ENCODE peak calls at places on chromosome 16, in six cellular contexts. O, L, E, I, U and V are unnamed samples.

GRCh38 chr16:49468611-49469322 is 95.2 kb downstream of the C16orf78 start:
- DNase-seq in O (no peak), L (no peak), E (no peak), I (no peak), U (no peak), V (no peak)

GRCh38 chr16:1612320-1613111 is at the start of gene CRAMP1:
- DNase-seq in O (peak; percentile 36), L (no peak), E (peak; percentile 17), I (no peak), U (no peak), V (peak; percentile 19)

GRCh38 chr16:68923116-68923515 is 79.8 kb downstream of the TANGO6 start:
- DNase-seq in O (no peak), L (no peak), E (no peak), I (no peak), U (no peak), V (no peak)

GRCh38 chr16:2512920-2513404 is 790 bp upstream of the ATP6V0C start:
- DNase-seq in O (no peak), L (no peak), E (no peak), I (no peak), U (no peak), V (no peak)

GRCh38 chr16:55499951-55500350 is 8.9 kb upstream of the LPCAT2 start:
- DNase-seq in O (peak; percentile 96), L (no peak), E (peak; percentile 100), I (no peak), U (no peak), V (no peak)

GRCh38 chr16:5001571-5001970 is 32.2 kb downstream of the NAGPA start:
- DNase-seq in O (no peak), L (no peak), E (no peak), I (no peak), U (no peak), V (no peak)

GRCh38 chr16:66905633-66906539 is 12.8 kb downstream of the CDH16 start:
- DNase-seq in O (peak; percentile 34), L (no peak), E (no peak), I (peak; percentile 79), U (peak; percentile 88), V (peak; percentile 98)

GRCh38 chr16:66477028-66477515 is 50.0 kb downstream of the BEAN1 start:
- DNase-seq in O (no peak), L (no peak), E (no peak), I (no peak), U (no peak), V (no peak)

GRCh38 chr16:76653390-76654026 is 376.3 kb downstream of the CNTNAP4 start:
- DNase-seq in O (peak; percentile 53), L (no peak), E (peak; percentile 13), I (no peak), U (no peak), V (peak; percentile 38)

GRCh38 chr16:67464565-67464964 is 16.4 kb downstream of the ATP6V0D1 start:
- DNase-seq in O (no peak), L (no peak), E (no peak), I (no peak), U (no peak), V (no peak)

GRCh38 chr16:84288902-84289301 is 5.8 kb upstream of the WFDC1 start:
- DNase-seq in O (no peak), L (no peak), E (no peak), I (no peak), U (no peak), V (no peak)

GRCh38 chr16:49464093-49464492 is 90.5 kb downstream of the C16orf78 start:
- DNase-seq in O (no peak), L (no peak), E (no peak), I (no peak), U (no peak), V (no peak)

GRCh38 chr16:31200821-31201510 is 1.6 kb downstream of the PYCARD start:
- DNase-seq in O (no peak), L (no peak), E (no peak), I (no peak), U (no peak), V (peak; percentile 76)

GRCh38 chr16:48383204-48383876 is 1.9 kb downstream of the SIAH1 start:
- DNase-seq in O (no peak), L (no peak), E (no peak), I (no peak), U (no peak), V (peak; percentile 29)

GRCh38 chr16:11563493-11564040 is 23.2 kb downstream of the LITAF start:
- DNase-seq in O (no peak), L (no peak), E (no peak), I (no peak), U (no peak), V (no peak)

GRCh38 chr16:88870608-88871348 is 4.3 kb upstream of the PABPN1L start:
- DNase-seq in O (no peak), L (no peak), E (no peak), I (no peak), U (no peak), V (no peak)

GRCh38 chr16:56332464-56333079 is 92.8 kb downstream of the AMFR start:
- DNase-seq in O (peak; percentile 54), L (no peak), E (peak; percentile 38), I (peak; percentile 60), U (peak; percentile 57), V (peak; percentile 49)

GRCh38 chr16:65579050-65579449 is 457.2 kb upstream of the CDH11 start:
- DNase-seq in O (no peak), L (no peak), E (no peak), I (no peak), U (no peak), V (no peak)

GRCh38 chr16:68737730-68738590 is 868 bp downstream of the CDH1 start:
- DNase-seq in O (peak; percentile 70), L (no peak), E (no peak), I (no peak), U (no peak), V (peak; percentile 87)

GRCh38 chr16:46762583-46762982 is 14.4 kb upstream of the MYLK3 start:
- DNase-seq in O (peak; percentile 40), L (no peak), E (no peak), I (no peak), U (no peak), V (no peak)

GRCh38 chr16:57513371-57514102 is 22.8 kb downstream of the CCDC102A start:
- DNase-seq in O (no peak), L (no peak), E (no peak), I (no peak), U (no peak), V (no peak)

GRCh38 chr16:81703177-81704155 is 75.6 kb upstream of the PLCG2 start:
- DNase-seq in O (peak; percentile 59), L (no peak), E (peak; percentile 96), I (peak; percentile 4), U (no peak), V (peak; percentile 53)

GRCh38 chr16:16007743-16008111 is 58.3 kb downstream of the ABCC1 start:
- DNase-seq in O (no peak), L (no peak), E (no peak), I (no peak), U (no peak), V (no peak)

DNA sequence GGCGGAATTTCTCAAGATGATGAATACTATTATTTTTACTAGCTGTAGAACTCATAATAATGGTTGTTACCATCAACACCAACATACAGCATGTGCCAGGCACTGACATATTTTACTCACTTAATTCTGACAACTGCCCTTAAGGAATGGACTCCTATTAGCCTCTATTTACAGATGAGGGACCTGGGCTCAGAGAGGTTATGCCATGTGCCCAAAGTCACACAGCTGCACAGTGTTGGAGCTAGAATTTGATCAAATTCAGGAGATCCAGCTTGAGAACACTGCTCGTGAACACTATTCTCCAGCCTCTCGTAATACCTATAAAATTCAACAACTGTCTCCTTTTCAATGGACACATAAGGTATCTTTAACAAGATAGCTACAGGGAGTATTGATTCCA is 97.2 kb downstream of the XYLT1 start:
- DNase-seq in O (no peak), L (no peak), E (no peak), I (no peak), U (no peak), V (no peak)
- H3K4me1 ChIP-seq in O (no peaks in the 10 kb centered on the region), L (peaks cover 60% of the 10 kb centered on the region), E (no peaks in the 10 kb centered on the region), I (peaks cover 51% of the 10 kb centered on the region), U (peaks cover 12% of the 10 kb centered on the region), V (peaks cover 20% of the 10 kb centered on the region)

DNA sequence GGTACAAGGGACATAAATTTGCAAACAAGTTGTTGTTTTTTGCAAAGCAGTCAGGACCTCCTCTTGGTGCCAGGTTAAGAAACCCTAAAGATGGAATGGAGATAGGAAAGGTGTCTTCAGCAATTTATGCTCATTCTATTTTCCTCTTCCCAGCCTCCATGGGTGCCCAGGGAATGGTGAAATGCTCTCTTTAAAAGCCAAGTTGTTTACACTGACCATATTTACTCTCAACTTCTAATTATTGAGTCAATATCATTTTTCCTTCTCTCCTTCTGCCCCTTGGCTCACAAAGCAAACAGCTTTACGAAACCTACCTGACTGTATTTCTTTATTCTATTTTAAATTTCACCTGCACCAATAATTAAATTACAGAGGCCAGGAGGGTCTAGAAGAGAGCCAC is 138.5 kb upstream of the IRX3 start:
- DNase-seq in O (no peak), L (no peak), E (no peak), I (no peak), U (no peak), V (no peak)
- H3K36me3 ChIP-seq in O (no peaks in the 10 kb centered on the region), L (no peaks in the 10 kb centered on the region), E (no peaks in the 10 kb centered on the region), I (no peaks in the 10 kb centered on the region), U (no peaks in the 10 kb centered on the region), V (no peaks in the 10 kb centered on the region)

DNA sequence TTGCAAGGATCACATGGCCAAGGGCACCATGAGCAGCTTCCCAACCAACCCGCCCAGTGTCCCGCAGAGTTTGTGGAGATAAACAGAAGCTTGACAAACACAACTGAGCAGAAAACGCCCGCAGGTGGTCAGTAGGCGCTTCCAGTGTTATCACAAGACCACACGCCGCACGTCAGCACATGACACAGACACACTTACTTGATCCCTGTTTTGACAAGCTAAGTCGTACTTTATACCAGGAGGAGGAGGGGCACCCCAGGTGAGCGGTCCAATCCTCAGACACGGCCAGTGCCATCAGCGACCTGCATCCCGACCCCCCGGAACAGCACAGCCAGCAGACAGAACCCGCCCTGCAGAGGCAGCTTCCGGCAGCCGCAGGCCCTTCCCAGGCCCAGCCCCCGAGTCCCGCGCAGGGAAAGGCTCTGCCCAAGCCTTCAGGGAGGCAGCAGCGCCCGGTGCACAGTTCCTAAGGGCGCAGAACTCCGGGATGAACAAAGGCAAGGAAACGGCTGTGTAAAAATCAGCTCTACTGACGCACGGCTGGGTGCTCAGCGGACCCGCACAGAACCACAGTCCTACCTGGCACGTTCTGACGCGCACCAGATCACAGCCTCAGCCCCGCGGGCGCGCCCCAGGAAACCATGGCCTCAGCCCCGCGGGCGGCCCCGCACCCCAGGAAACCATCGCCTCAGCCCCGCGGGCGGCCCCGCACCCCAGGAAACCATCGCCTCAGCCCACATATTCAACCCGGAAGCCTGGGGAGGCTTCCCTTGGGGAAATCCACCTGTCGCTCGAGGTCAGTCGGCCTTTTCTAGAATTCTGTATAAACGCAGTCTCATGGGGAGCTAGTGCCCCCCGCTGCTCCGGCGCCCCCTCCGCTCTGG is 27.8 kb downstream of the AXIN1 start:
- DNase-seq in O (no peak), L (peak; percentile 66), E (no peak), I (peak; percentile 33), U (no peak), V (peak; percentile 55)
- H3K4me1 ChIP-seq in O (peaks cover 16% of the 10 kb centered on the region), L (peaks cover 58% of the 10 kb centered on the region), E (peaks cover 11% of the 10 kb centered on the region), I (peaks cover 37% of the 10 kb centered on the region), U (peaks cover 3% of the 10 kb centered on the region), V (peaks cover 9% of the 10 kb centered on the region)

DNA sequence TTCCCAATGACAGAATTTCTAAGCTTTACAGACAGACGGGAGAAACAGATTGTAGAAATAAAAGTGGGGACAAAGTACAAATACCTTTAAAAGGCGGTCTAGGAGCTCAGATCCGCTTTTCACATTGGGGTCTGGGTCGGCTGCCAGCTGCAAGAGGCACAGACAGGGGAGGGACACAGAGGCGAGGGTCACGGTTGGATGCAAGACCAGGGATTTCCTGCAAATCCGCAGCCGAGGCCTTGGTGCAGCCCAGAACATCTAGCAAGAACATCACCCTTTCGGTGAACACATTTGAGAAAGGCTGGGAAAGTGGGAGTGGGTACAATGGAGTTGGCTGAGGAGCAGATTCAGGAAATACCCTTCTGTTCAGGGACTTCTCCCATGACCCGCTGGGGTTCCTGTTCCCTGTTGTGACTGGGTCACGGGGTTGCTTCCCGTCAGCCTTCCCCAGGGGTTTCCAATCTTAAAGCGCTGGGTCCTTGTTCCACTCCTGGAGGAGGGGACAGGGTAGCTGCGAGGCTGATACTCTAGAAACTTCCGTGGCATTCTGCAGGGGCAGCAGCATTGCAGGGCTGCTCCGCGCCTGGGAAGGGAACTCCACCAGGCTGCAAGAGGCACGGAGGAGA is 16.2 kb downstream of the VAC14 start:
- DNase-seq in O (no peak), L (no peak), E (no peak), I (no peak), U (no peak), V (no peak)
- H3K36me3 ChIP-seq in O (peaks cover 18% of the 10 kb centered on the region), L (peaks cover 58% of the 10 kb centered on the region), E (peaks cover 27% of the 10 kb centered on the region), I (peaks cover 67% of the 10 kb centered on the region), U (peaks cover 13% of the 10 kb centered on the region), V (peaks cover 23% of the 10 kb centered on the region)